ENCODE peak calls at places on chromosomes 1 and 21, in five cellular contexts. G, U, R, O and T are unnamed samples. For H3K9me3 and H3K27me3, the result is how much of the 10 kb centered on the place peaks cover.

GRCh38 chr1:176208034-176208433 is 948 bp upstream of the COP1 start:
- DNase-seq in G (no peak), U (no peak), R (no peak), O (no peak), T (no peak)

GRCh38 chr1:116951175-116951935 is 41.6 kb downstream of the PTGFRN start:
- DNase-seq in G (peak), U (peak), R (no peak), O (peak), T (peak)

GRCh38 chr1:113390871-113391642 is 742 bp downstream of the MAGI3 start:
- DNase-seq in G (peak), U (no peak), R (peak), O (peak), T (peak)

GRCh38 chr1:17475729-17476128 is 36.3 kb upstream of the RCC2 start:
- DNase-seq in G (peak), U (no peak), R (no peak), O (no peak), T (peak)

GRCh38 chr1:70072239-70072751 is 133.1 kb downstream of the LRRC40 start:
- DNase-seq in G (peak), U (no peak), R (no peak), O (no peak), T (no peak)

GRCh38 chr1:180594723-180595122 is 36.0 kb downstream of the OVAAL start:
- DNase-seq in G (peak), U (no peak), R (no peak), O (no peak), T (no peak)

GRCh38 chr1:87084247-87084836 is 169.9 kb downstream of the HS2ST1 start:
- DNase-seq in G (peak), U (no peak), R (no peak), O (no peak), T (no peak)

GRCh38 chr1:108570128-108570527 is 10.2 kb downstream of the EEIG2 start:
- DNase-seq in G (peak), U (no peak), R (peak), O (no peak), T (no peak)

GRCh38 chr1:24992761-24993211 is 62.7 kb upstream of the RUNX3 start:
- DNase-seq in G (no peak), U (no peak), R (no peak), O (no peak), T (no peak)

GRCh38 chr1:109639063-109639840 is 16.6 kb upstream of the GSTM4 start:
- DNase-seq in G (no peak), U (no peak), R (no peak), O (no peak), T (no peak)

GRCh38 chr1:225915538-225915991 is 8.5 kb downstream of the PYCR2 start:
- DNase-seq in G (no peak), U (no peak), R (no peak), O (no peak), T (no peak)

GRCh38 chr1:215617979-215618378 is 50.9 kb downstream of the KCTD3 start:
- DNase-seq in G (no peak), U (no peak), R (no peak), O (no peak), T (no peak)

GRCh38 chr1:199089393-199090122 is 450.7 kb downstream of the PTPRC start:
- DNase-seq in G (no peak), U (no peak), R (peak), O (no peak), T (no peak)

GRCh38 chr1:206507395-206508129 is at the start of gene RASSF5:
- DNase-seq in G (peak), U (peak), R (peak), O (peak), T (peak)

GRCh38 chr1:5651964-5652751 is 340.1 kb downstream of the NPHP4 start:
- DNase-seq in G (no peak), U (no peak), R (no peak), O (no peak), T (no peak)

GRCh38 chr1:243490748-243491686 is 235.2 kb downstream of the SDCCAG8 start:
- DNase-seq in G (peak), U (no peak), R (no peak), O (no peak), T (peak)

GRCh38 chr1:73100216-73100615 is 817.9 kb upstream of the NEGR1 start:
- DNase-seq in G (no peak), U (no peak), R (no peak), O (no peak), T (no peak)

GRCh38 chr1:152623203-152623844 is 421 bp upstream of the LCE3A start:
- DNase-seq in G (peak), U (no peak), R (no peak), O (no peak), T (peak)

GRCh38 chr1:241605146-241605805 is 34.9 kb downstream of the CHML start:
- DNase-seq in G (no peak), U (no peak), R (no peak), O (no peak), T (no peak)

GRCh38 chr1:23559985-23560755 is 869 bp upstream of the ID3 start:
- DNase-seq in G (peak), U (no peak), R (no peak), O (no peak), T (no peak)

GRCh38 chr1:183808296-183809027 is 3.5 kb downstream of the RGL1 start:
- DNase-seq in G (peak), U (no peak), R (no peak), O (no peak), T (no peak)

GRCh38 chr21:36135391-36136094 is 664 bp downstream of the CBR3 start:
- DNase-seq in G (peak), U (no peak), R (peak), O (peak), T (peak)

GRCh38 chr1:182259229-182259872 is 132.2 kb downstream of the GLUL start:
- DNase-seq in G (peak), U (no peak), R (peak), O (peak), T (peak)

GRCh38 chr21:42010507-42011493 is 640 bp upstream of the ZBTB21 start:
- DNase-seq in G (peak), U (no peak), R (peak), O (peak), T (no peak)

GRCh38 chr1:101237229-101237837 is 514 bp downstream of the S1PR1 start:
- DNase-seq in G (peak), U (no peak), R (peak), O (no peak), T (no peak)

GRCh38 chr1:101240041-101240430 is 3.2 kb downstream of the S1PR1 start:
- DNase-seq in G (no peak), U (no peak), R (no peak), O (no peak), T (no peak)

GRCh38 chr1:101238681-101239094 is 1.9 kb downstream of the S1PR1 start:
- DNase-seq in G (peak), U (peak), R (peak), O (peak), T (peak)

GRCh38 chr1:101238041-101238515 is 1.3 kb downstream of the S1PR1 start:
- DNase-seq in G (peak), U (no peak), R (peak), O (no peak), T (no peak)

GRCh38 chr1:101239095-101240040 is 2.5 kb downstream of the S1PR1 start:
- DNase-seq in G (no peak), U (no peak), R (no peak), O (no peak), T (peak)
- H3K4me3 ChIP-seq in G (peak), U (peak), R (peak), O (peak), T (peak)

GRCh38 chr21:44516828-44517174 is 23.2 kb downstream of the KRTAP10-1 start:
- DNase-seq in G (no peak), U (no peak), R (no peak), O (no peak), T (no peak)
- H3K9me3 ChIP-seq in G (under half), U (under half), R (under half), O (under half), T (under half)

GRCh38 chr1:161492827-161493226 is 12.4 kb upstream of the FCGR2A start:
- DNase-seq in G (no peak), U (no peak), R (no peak), O (no peak), T (no peak)
- H3K27me3 ChIP-seq in G (under half), U (under half), R (under half), O (half or more), T (under half)

GRCh38 chr1:204684206-204684536 is 1.4 kb downstream of the LRRN2 start:
- DNase-seq in G (no peak), U (no peak), R (no peak), O (no peak), T (no peak)
- H3K4me3 ChIP-seq in G (no peak), U (peak), R (no peak), O (peak), T (no peak)

DNA sequence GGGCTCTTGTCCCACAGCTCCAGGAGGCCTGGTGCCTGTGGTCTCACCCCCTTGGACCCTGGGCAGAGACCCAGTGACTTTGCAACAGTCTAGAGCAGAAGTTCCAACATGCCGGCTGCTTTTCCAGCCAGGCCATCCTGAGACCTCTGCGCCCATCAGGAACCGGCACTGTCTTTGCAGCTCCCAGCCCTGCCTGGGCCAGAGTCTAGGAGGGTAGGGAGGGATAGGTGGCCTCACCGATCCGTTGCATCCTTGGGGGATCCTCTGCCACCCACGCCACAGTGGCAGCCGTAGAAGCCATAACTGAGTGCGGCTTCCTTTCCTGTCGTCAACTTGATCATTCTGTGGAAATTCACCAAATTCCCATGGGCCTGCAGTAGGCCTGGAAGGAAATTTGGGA is 1.3 kb downstream of the PLA2G2A start:
- DNase-seq in G (no peak), U (no peak), R (no peak), O (no peak), T (no peak)
- H3K9me3 ChIP-seq in G (under half), U (under half), R (under half), O (under half), T (under half)

GRCh38 chr1:75338974-75339483 is 204.8 kb downstream of the LHX8 start:
- DNase-seq in G (no peak), U (no peak), R (no peak), O (no peak), T (peak)
- H3K27me3 ChIP-seq in G (under half), U (under half), R (under half), O (under half), T (under half)

GRCh38 chr1:212606042-212606733 is 2.4 kb upstream of the ATF3 start:
- DNase-seq in G (peak), U (no peak), R (no peak), O (no peak), T (no peak)
- H3K4me3 ChIP-seq in G (no peak), U (peak), R (no peak), O (peak), T (no peak)

DNA sequence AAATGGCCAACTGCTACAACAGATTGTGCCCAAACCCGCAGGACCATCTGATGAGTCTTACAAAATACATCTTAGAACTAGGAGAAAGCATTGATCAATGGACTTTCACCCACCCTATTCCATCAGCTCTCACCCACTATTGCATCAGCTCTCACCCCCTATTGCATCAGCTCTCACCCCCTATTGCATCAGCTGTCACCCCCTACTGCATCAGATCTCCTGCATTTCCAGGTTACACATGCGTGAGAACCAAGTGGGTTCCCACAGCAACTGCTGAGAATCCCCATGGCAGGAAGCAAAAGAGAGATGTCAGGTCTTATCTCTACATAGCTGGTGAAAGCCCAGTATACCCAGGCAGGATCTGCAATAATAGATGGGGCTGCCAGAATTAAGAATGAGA is 533.5 kb downstream of the LTN1 start:
- DNase-seq in G (no peak), U (no peak), R (peak), O (no peak), T (no peak)
- H3K9me3 ChIP-seq in G (under half), U (under half), R (under half), O (under half), T (under half)

GRCh38 chr21:38297193-38297592 is 40.4 kb downstream of the KCNJ15 start:
- DNase-seq in G (peak), U (no peak), R (no peak), O (no peak), T (peak)

GRCh38 chr21:38295997-38296764 is 39.4 kb downstream of the KCNJ15 start:
- DNase-seq in G (peak), U (no peak), R (no peak), O (no peak), T (peak)

GRCh38 chr21:38299651-38300050 is 42.9 kb downstream of the KCNJ15 start:
- DNase-seq in G (no peak), U (no peak), R (no peak), O (no peak), T (no peak)

GRCh38 chr21:38298833-38299232 is 42.0 kb downstream of the KCNJ15 start:
- DNase-seq in G (no peak), U (no peak), R (no peak), O (no peak), T (no peak)

GRCh38 chr21:38297871-38298270 is 41.1 kb downstream of the KCNJ15 start:
- DNase-seq in G (no peak), U (no peak), R (no peak), O (no peak), T (no peak)
- H3K27me3 ChIP-seq in G (under half), U (under half), R (under half), O (under half), T (under half)